ENCODE peak calls at places on chromosomes 2 and 18, in six cellular contexts. One of them, this sample, is unnamed.

GRCh38 chr2:215140166-215140707 is 1.8 kb upstream of the ABCA12 start:
- DNase-seq in thoracic aorta: no peak
- DNase-seq in left cardiac atrium: no peak
- DNase-seq in cortex of kidney: no peak
- DNase-seq in bronchial epithelial cell: peak
- DNase-seq in progenitor cell of endocrine pancreas: no peak
- DNase-seq in this sample: no peak

GRCh38 chr2:145170787-145171186 is 650.9 kb upstream of the ZEB2 start:
- DNase-seq in thoracic aorta: no peak
- DNase-seq in left cardiac atrium: no peak
- DNase-seq in cortex of kidney: no peak
- DNase-seq in bronchial epithelial cell: no peak
- DNase-seq in progenitor cell of endocrine pancreas: no peak
- DNase-seq in this sample: no peak

GRCh38 chr2:128026422-128027277 is 1.2 kb downstream of the SAP130 start:
- DNase-seq in thoracic aorta: peak
- DNase-seq in left cardiac atrium: no peak
- DNase-seq in cortex of kidney: no peak
- DNase-seq in bronchial epithelial cell: peak
- DNase-seq in progenitor cell of endocrine pancreas: no peak
- DNase-seq in this sample: peak

GRCh38 chr2:19569300-19569791 is 210.9 kb upstream of the OSR1 start:
- DNase-seq in thoracic aorta: no peak
- DNase-seq in left cardiac atrium: no peak
- DNase-seq in cortex of kidney: no peak
- DNase-seq in bronchial epithelial cell: peak
- DNase-seq in progenitor cell of endocrine pancreas: no peak
- DNase-seq in this sample: no peak

GRCh38 chr2:104804148-104804890 is 49.6 kb upstream of the POU3F3 start:
- DNase-seq in thoracic aorta: no peak
- DNase-seq in left cardiac atrium: no peak
- DNase-seq in cortex of kidney: no peak
- DNase-seq in bronchial epithelial cell: no peak
- DNase-seq in progenitor cell of endocrine pancreas: no peak
- DNase-seq in this sample: no peak

GRCh38 chr2:36069083-36069482 is 286.5 kb upstream of the CRIM1 start:
- DNase-seq in thoracic aorta: no peak
- DNase-seq in left cardiac atrium: no peak
- DNase-seq in cortex of kidney: no peak
- DNase-seq in bronchial epithelial cell: no peak
- DNase-seq in progenitor cell of endocrine pancreas: no peak
- DNase-seq in this sample: no peak

GRCh38 chr2:233832869-233833812 is 21.2 kb downstream of the HJURP start:
- DNase-seq in thoracic aorta: no peak
- DNase-seq in left cardiac atrium: peak
- DNase-seq in cortex of kidney: no peak
- DNase-seq in bronchial epithelial cell: peak
- DNase-seq in progenitor cell of endocrine pancreas: no peak
- DNase-seq in this sample: no peak

GRCh38 chr2:162217596-162217995 is 25.6 kb downstream of the FAP start:
- DNase-seq in thoracic aorta: no peak
- DNase-seq in left cardiac atrium: no peak
- DNase-seq in cortex of kidney: no peak
- DNase-seq in bronchial epithelial cell: no peak
- DNase-seq in progenitor cell of endocrine pancreas: no peak
- DNase-seq in this sample: no peak

GRCh38 chr18:23883277-23883790 is 131.2 kb upstream of the TTC39C start:
- DNase-seq in thoracic aorta: no peak
- DNase-seq in left cardiac atrium: no peak
- DNase-seq in cortex of kidney: no peak
- DNase-seq in bronchial epithelial cell: peak
- DNase-seq in progenitor cell of endocrine pancreas: no peak
- DNase-seq in this sample: no peak

GRCh38 chr18:3051718-3052410 is 38.9 kb upstream of the LPIN2 start:
- DNase-seq in thoracic aorta: no peak
- DNase-seq in left cardiac atrium: no peak
- DNase-seq in cortex of kidney: no peak
- DNase-seq in bronchial epithelial cell: peak
- DNase-seq in progenitor cell of endocrine pancreas: no peak
- DNase-seq in this sample: no peak

GRCh38 chr2:40213616-40214015 is 238.3 kb downstream of the SLC8A1 start:
- DNase-seq in thoracic aorta: no peak
- DNase-seq in left cardiac atrium: no peak
- DNase-seq in cortex of kidney: no peak
- DNase-seq in bronchial epithelial cell: no peak
- DNase-seq in progenitor cell of endocrine pancreas: no peak
- DNase-seq in this sample: no peak

GRCh38 chr2:112706170-112706664 is 14.6 kb upstream of the NT5DC4 start:
- DNase-seq in thoracic aorta: no peak
- DNase-seq in left cardiac atrium: no peak
- DNase-seq in cortex of kidney: no peak
- DNase-seq in bronchial epithelial cell: peak
- DNase-seq in progenitor cell of endocrine pancreas: no peak
- DNase-seq in this sample: peak

GRCh38 chr2:36169843-36170242 is 185.7 kb upstream of the CRIM1 start:
- DNase-seq in thoracic aorta: no peak
- DNase-seq in left cardiac atrium: no peak
- DNase-seq in cortex of kidney: no peak
- DNase-seq in bronchial epithelial cell: no peak
- DNase-seq in progenitor cell of endocrine pancreas: no peak
- DNase-seq in this sample: no peak

GRCh38 chr2:241803387-241804325 is 5.3 kb upstream of the NEU4 start:
- DNase-seq in thoracic aorta: no peak
- DNase-seq in left cardiac atrium: peak
- DNase-seq in cortex of kidney: no peak
- DNase-seq in bronchial epithelial cell: peak
- DNase-seq in progenitor cell of endocrine pancreas: no peak
- DNase-seq in this sample: no peak

This sample was measured in NK-92 treated with Interleukin-12 subunit alpha and Interleukin-12 subunit beta, amount 100 ng/mL, for 24 hours.